ENCODE peak calls at places on chromosomes 1 and 21, in ten cellular contexts. X is stimulated activated CD8-positive, alpha-beta memory T cell treated with anti-CD3 and anti-CD28 coated beads, Interleukin-2, amount 100 ng/mL, for 1 hour; K is stimulated activated naive CD8-positive, alpha-beta T cell treated with anti-CD3 and anti-CD28 coated beads, Interleukin-15, Interleukin-2, amounts not matched to agents 100 U/mL and 50 U/mL, for 24 hours; N is HFF-Myc; J is heart right ventricle; A is T-helper 17 cell; P is brain pericyte; Y is GM03348; B is progenitor cell of endocrine pancreas; O is stimulated activated naive CD4-positive, alpha-beta T cell treated with Interleukin-2 at 50 U/mL for 16 hours. W is an unnamed sample.
A peak's percentile ranks its signal among the peaks of the same experiment; 100 is the strongest.

GRCh38 chr1:114803001-114803400 is 22.5 kb upstream of the SIKE1 start:
- DNase-seq in X (no peak), K (no peak), N (no peak), J (no peak), A (no peak), P (no peak), Y (no peak), B (no peak), O (no peak), W (no peak)

GRCh38 chr1:201663777-201664176 is 124.8 kb downstream of the NAV1 start:
- DNase-seq in X (no peak), K (no peak), N (no peak), J (no peak), A (no peak), P (no peak), Y (no peak), B (no peak), O (no peak), W (no peak)

GRCh38 chr1:24955161-24955560 is 25.1 kb upstream of the RUNX3 start:
- DNase-seq in X (peak; percentile 49), K (peak; percentile 77), N (no peak), J (no peak), A (peak; percentile 23), P (no peak), Y (no peak), B (no peak), O (peak; percentile 73), W (no peak)

GRCh38 chr1:119542492-119542946 is 35.5 kb downstream of the HSD3B1 start:
- DNase-seq in X (no peak), K (no peak), N (no peak), J (no peak), A (no peak), P (no peak), Y (no peak), B (no peak), O (no peak), W (no peak)

GRCh38 chr1:43549921-43550597 is 19.4 kb downstream of the PTPRF start:
- DNase-seq in X (no peak), K (peak; percentile 19), N (no peak), J (peak; percentile 43), A (no peak), P (no peak), Y (peak; percentile 39), B (peak; percentile 92), O (no peak), W (no peak)

GRCh38 chr21:33801424-33802405 is 113.9 kb downstream of the ATP5PO start:
- DNase-seq in X (no peak), K (no peak), N (peak; percentile 42), J (no peak), A (no peak), P (peak; percentile 80), Y (no peak), B (no peak), O (no peak), W (no peak)

GRCh38 chr1:115829947-115830346 is 11.0 kb downstream of the NHLH2 start:
- DNase-seq in X (no peak), K (no peak), N (no peak), J (no peak), A (no peak), P (no peak), Y (no peak), B (no peak), O (no peak), W (no peak)

GRCh38 chr1:111541721-111542120 is 38.3 kb upstream of the ADORA3 start:
- DNase-seq in X (no peak), K (no peak), N (no peak), J (no peak), A (no peak), P (no peak), Y (peak; percentile 51), B (no peak), O (no peak), W (peak; percentile 68)

GRCh38 chr1:55887103-55887712 is 672.0 kb upstream of the USP24 start:
- DNase-seq in X (no peak), K (no peak), N (no peak), J (no peak), A (no peak), P (no peak), Y (no peak), B (no peak), O (no peak), W (no peak)

GRCh38 chr1:66693856-66694255 is 58.4 kb upstream of the DYNLT5 start:
- DNase-seq in X (no peak), K (no peak), N (no peak), J (no peak), A (no peak), P (no peak), Y (no peak), B (no peak), O (no peak), W (no peak)

GRCh38 chr1:195766709-195767108 is 841.5 kb downstream of the KCNT2 start:
- DNase-seq in X (no peak), K (no peak), N (no peak), J (no peak), A (no peak), P (no peak), Y (peak; percentile 35), B (no peak), O (no peak), W (no peak)

GRCh38 chr21:34830386-34831140 is 161.8 kb downstream of the CLIC6 start:
- DNase-seq in X (no peak), K (no peak), N (no peak), J (no peak), A (no peak), P (no peak), Y (no peak), B (no peak), O (no peak), W (no peak)

GRCh38 chr21:18917602-18918001 is 514.0 kb upstream of the TMPRSS15 start:
- DNase-seq in X (no peak), K (no peak), N (no peak), J (no peak), A (no peak), P (no peak), Y (no peak), B (no peak), O (no peak), W (no peak)

GRCh38 chr1:228295981-228296380 is 88.1 kb downstream of the OBSCN start:
- DNase-seq in X (no peak), K (no peak), N (no peak), J (no peak), A (no peak), P (no peak), Y (no peak), B (no peak), O (no peak), W (no peak)

GRCh38 chr21:45949928-45950739 is 31.4 kb upstream of the COL6A1 start:
- DNase-seq in X (no peak), K (no peak), N (no peak), J (no peak), A (no peak), P (no peak), Y (no peak), B (no peak), O (no peak), W (no peak)

GRCh38 chr1:241701483-241702290 is 49.6 kb downstream of the WDR64 start:
- DNase-seq in X (no peak), K (no peak), N (no peak), J (no peak), A (no peak), P (no peak), Y (no peak), B (no peak), O (no peak), W (no peak)

GRCh38 chr1:29753771-29754607 is 517.7 kb downstream of the PTPRU start:
- DNase-seq in X (no peak), K (no peak), N (no peak), J (no peak), A (no peak), P (no peak), Y (no peak), B (no peak), O (no peak), W (no peak)

GRCh38 chr1:168520052-168520751 is 23.6 kb downstream of the XCL2 start:
- DNase-seq in X (no peak), K (peak; percentile 69), N (no peak), J (no peak), A (no peak), P (no peak), Y (no peak), B (no peak), O (peak; percentile 26), W (no peak)

GRCh38 chr1:19274636-19275035 is 13.9 kb downstream of the AKR7A3 start:
- DNase-seq in X (no peak), K (no peak), N (no peak), J (no peak), A (no peak), P (no peak), Y (no peak), B (no peak), O (no peak), W (no peak)

GRCh38 chr1:155175927-155176371 is 2.3 kb downstream of the TRIM46 start:
- DNase-seq in X (no peak), K (peak; percentile 40), N (no peak), J (no peak), A (no peak), P (no peak), Y (no peak), B (no peak), O (no peak), W (no peak)

GRCh38 chr1:219659005-219659632 is 46.2 kb upstream of the ZC3H11B start:
- DNase-seq in X (no peak), K (no peak), N (no peak), J (no peak), A (no peak), P (no peak), Y (no peak), B (no peak), O (no peak), W (no peak)

GRCh38 chr1:60560701-60561100 is 487.1 kb upstream of the C1orf87 start:
- DNase-seq in X (no peak), K (no peak), N (no peak), J (no peak), A (no peak), P (no peak), Y (no peak), B (no peak), O (no peak), W (no peak)

GRCh38 chr1:225498539-225499135 is 70.8 kb upstream of the LBR start:
- DNase-seq in X (no peak), K (no peak), N (no peak), J (no peak), A (no peak), P (no peak), Y (peak; percentile 45), B (no peak), O (no peak), W (no peak)

GRCh38 chr1:112714313-112715263 is 544 bp downstream of the PPM1J start:
- DNase-seq in X (no peak), K (peak; percentile 39), N (no peak), J (no peak), A (no peak), P (no peak), Y (no peak), B (no peak), O (no peak), W (no peak)

GRCh38 chr1:214493126-214493796 is 58.1 kb downstream of the PTPN14 start:
- DNase-seq in X (no peak), K (no peak), N (no peak), J (no peak), A (no peak), P (no peak), Y (peak; percentile 52), B (no peak), O (no peak), W (no peak)

GRCh38 chr21:43004926-43005325 is 30.6 kb downstream of the PKNOX1 start:
- DNase-seq in X (no peak), K (no peak), N (no peak), J (no peak), A (no peak), P (no peak), Y (no peak), B (no peak), O (no peak), W (peak; percentile 17)

GRCh38 chr1:23209765-23210164 is 7.5 kb downstream of the HTR1D start:
- DNase-seq in X (no peak), K (no peak), N (no peak), J (no peak), A (no peak), P (no peak), Y (no peak), B (no peak), O (no peak), W (no peak)

GRCh38 chr21:46554431-46555224 is 50.3 kb downstream of the S100B start:
- DNase-seq in X (no peak), K (no peak), N (no peak), J (no peak), A (no peak), P (no peak), Y (no peak), B (no peak), O (no peak), W (no peak)